ENCODE peak calls at places on chromosome X, in seven cellular contexts. P is body of pancreas, D is suprapubic skin, M is lower lobe of right lung, B is tibial nerve, O is neuronal stem cell, T is GM23338. Q is an unnamed sample. For H3K36me3, the result is how much of the 10 kb centered on the place peaks cover.

GRCh38 chrX:107699611-107700010 is 71.3 kb downstream of the PRPS1 start:
- DNase-seq in P (no peak), T (no peak), D (no peak), O (no peak), M (no peak), B (no peak), Q (no peak)

GRCh38 chrX:38806875-38807601 is 5.8 kb downstream of the MID1IP1 start:
- DNase-seq in M (no peak), P (peak), T (peak), B (no peak), O (no peak), D (no peak), Q (no peak)

GRCh38 chrX:55522577-55523254 is 33.1 kb upstream of the USP51 start:
- DNase-seq in O (no peak), M (no peak), P (no peak), D (no peak), B (no peak), T (peak), Q (no peak)

GRCh38 chrX:43949669-43950068 is 23.5 kb downstream of the NDP start:
- DNase-seq in M (peak), T (peak), B (no peak), O (no peak), P (peak), D (no peak), Q (peak)

GRCh38 chrX:102516314-102516936 is at the start of gene TMSB15A:
- DNase-seq in O (peak), T (peak), M (peak), B (peak), D (peak), P (peak), Q (peak)

GRCh38 chrX:91414710-91415109 is 19.9 kb upstream of the PABPC5 start:
- DNase-seq in M (no peak), D (no peak), O (no peak), P (no peak), B (no peak), T (peak), Q (peak)

GRCh38 chrX:24479924-24480722 is 15.0 kb downstream of the PDK3 start:
- DNase-seq in B (no peak), D (no peak), M (peak), P (peak), T (no peak), O (no peak), Q (no peak)

GRCh38 chrX:130874751-130875150 is 28.3 kb downstream of the ENOX2 start:
- DNase-seq in D (no peak), B (no peak), T (no peak), O (no peak), P (no peak), M (no peak), Q (no peak)

GRCh38 chrX:109890910-109891502 is 111.9 kb upstream of the TMEM164 start:
- DNase-seq in B (no peak), O (peak), P (peak), T (peak), D (no peak), M (peak), Q (peak)

GRCh38 chrX:152897216-152898144 is at the start of gene ZNF185:
- DNase-seq in O (peak), M (peak), D (no peak), P (peak), B (no peak), T (peak), Q (peak)

GRCh38 chrX:78618987-78619386 is 40.1 kb downstream of the RTL3 start:
- DNase-seq in B (no peak), M (no peak), T (no peak), D (no peak), P (no peak), O (no peak), Q (no peak)

GRCh38 chrX:150848914-150849365 is 49.5 kb downstream of the CD99L2 start:
- DNase-seq in D (no peak), M (peak), B (no peak), P (peak), T (no peak), O (no peak), Q (no peak)

GRCh38 chrX:4240541-4241194 is 527.2 kb upstream of the PRKX start:
- DNase-seq in M (no peak), B (no peak), O (no peak), D (no peak), T (no peak), P (no peak), Q (no peak)

GRCh38 chrX:5380426-5380825 is 848.2 kb downstream of the NLGN4X start:
- DNase-seq in D (no peak), T (peak), B (no peak), P (no peak), M (no peak), O (no peak), Q (no peak)

GRCh38 chrX:9786839-9787635 is 808 bp downstream of the SHROOM2 start:
- DNase-seq in B (no peak), T (peak), P (peak), D (no peak), M (peak), O (no peak), Q (peak)

GRCh38 chrX:2928127-2928582 is 984 bp downstream of the ARSD start:
- DNase-seq in T (peak), O (no peak), P (peak), B (peak), M (peak), D (no peak), Q (peak)

GRCh38 chrX:68932611-68933010 is 103.8 kb downstream of the EFNB1 start:
- DNase-seq in O (no peak), T (no peak), P (no peak), D (no peak), M (no peak), B (no peak), Q (no peak)

GRCh38 chrX:108199691-108200090 is 108.1 kb downstream of the ATG4A start:
- DNase-seq in P (peak), O (no peak), B (no peak), M (no peak), D (no peak), T (peak), Q (peak)

GRCh38 chrX:2689773-2690666 is 1.1 kb upstream of the CD99 start:
- DNase-seq in M (no peak), T (peak), B (no peak), P (peak), D (no peak), O (no peak), Q (peak)

GRCh38 chrX:150913511-150913910 is 15.0 kb upstream of the CD99L2 start:
- DNase-seq in B (no peak), D (no peak), O (no peak), M (no peak), T (no peak), P (no peak), Q (no peak)

GRCh38 chrX:17738002-17738713 is 865 bp downstream of the SCML1 start:
- DNase-seq in O (peak), T (peak), P (peak), B (peak), D (no peak), M (peak), Q (peak)

GRCh38 chrX:70504772-70505450 is 60.3 kb downstream of the DLG3 start:
- DNase-seq in P (no peak), D (no peak), T (no peak), M (no peak), B (no peak), O (no peak), Q (no peak)

DNA sequence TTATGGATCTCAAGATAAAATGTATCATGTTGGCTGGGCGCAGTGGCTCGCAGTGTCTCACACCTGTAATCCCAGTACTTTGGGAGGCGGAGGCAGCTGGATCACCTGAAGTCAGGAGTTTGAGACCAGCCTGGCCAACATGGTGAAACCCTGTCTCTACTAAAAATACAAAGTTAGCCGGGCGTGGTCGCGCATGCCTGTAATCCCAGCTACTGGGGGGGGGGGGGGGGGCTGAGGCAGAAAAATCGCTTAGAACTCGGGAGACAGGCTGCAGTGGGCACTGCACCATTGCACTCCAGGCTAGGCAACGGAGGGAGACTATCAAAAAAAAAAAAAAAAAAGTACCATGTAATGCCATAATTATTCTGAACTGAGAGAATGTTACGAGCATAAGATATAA is 2.1 kb downstream of the RBMX start:
- DNase-seq in O (no peak), T (no peak), B (no peak), M (no peak), D (no peak), P (no peak), Q (no peak)
- H3K36me3 ChIP-seq in O (under half), T (under half), B (under half), M (half or more), D (under half), P (under half), Q (under half)

GRCh38 chrX:101078716-101079115 is at the start of gene TMEM35A:
- DNase-seq in T (peak), D (no peak), M (no peak), O (no peak), B (no peak), P (no peak), Q (peak)
- H3K4me3 ChIP-seq in T (peak), D (peak), M (peak), O (peak), B (peak), P (no peak), Q (peak)

GRCh38 chrX:1422135-1422465 is 30.2 kb upstream of the SLC25A6 start:
- DNase-seq in D (no peak), P (no peak), O (no peak), B (no peak), M (peak), T (no peak), Q (no peak)

GRCh38 chrX:1421433-1422134 is 29.7 kb upstream of the SLC25A6 start:
- DNase-seq in D (peak), P (no peak), O (no peak), M (peak), B (no peak), T (no peak), Q (no peak)

GRCh38 chrX:1423215-1423614 is 29.5 kb downstream of the ASMTL start:
- DNase-seq in O (no peak), T (no peak), B (no peak), D (no peak), M (peak), P (no peak), Q (no peak)

GRCh38 chrX:1425381-1425780 is 27.3 kb downstream of the ASMTL start:
- DNase-seq in D (no peak), B (no peak), P (no peak), T (no peak), M (peak), O (no peak), Q (no peak)

GRCh38 chrX:1424452-1424851 is 28.3 kb downstream of the ASMTL start:
- DNase-seq in B (no peak), D (no peak), O (no peak), P (no peak), T (no peak), M (peak), Q (no peak)
- H3K36me3 ChIP-seq in B (under half), D (half or more), O (under half), P (under half), T (under half), M (under half), Q (under half)

DNA sequence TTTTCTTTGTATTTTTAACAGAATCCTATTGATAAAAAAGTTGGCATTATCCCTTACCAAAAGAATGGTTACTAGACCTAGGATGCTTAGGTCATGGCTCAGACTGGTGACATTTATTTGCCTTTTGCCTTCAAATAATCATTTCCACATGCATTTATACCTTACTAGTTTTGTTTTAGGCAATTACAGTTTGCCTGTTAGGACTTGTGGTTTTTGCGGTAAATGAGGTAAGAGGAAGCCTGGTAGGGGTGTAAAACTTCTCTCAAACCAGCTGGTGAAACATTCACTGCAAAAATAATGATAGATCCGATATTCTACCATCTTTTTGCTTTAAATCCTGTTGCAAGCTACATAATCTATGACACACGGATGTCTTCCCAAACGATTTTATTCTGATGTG is 12.1 kb downstream of the LAMP2 start:
- DNase-seq in M (no peak), O (no peak), P (no peak), T (no peak), D (no peak), B (no peak), Q (no peak)
- H3K4me3 ChIP-seq in M (no peak), O (no peak), P (no peak), T (no peak), D (no peak), B (no peak), Q (no peak)

GRCh38 chrX:53605004-53605403 is 81.5 kb downstream of the HUWE1 start:
- DNase-seq in D (no peak), P (no peak), T (no peak), M (no peak), O (no peak), B (no peak), Q (no peak)

DNA sequence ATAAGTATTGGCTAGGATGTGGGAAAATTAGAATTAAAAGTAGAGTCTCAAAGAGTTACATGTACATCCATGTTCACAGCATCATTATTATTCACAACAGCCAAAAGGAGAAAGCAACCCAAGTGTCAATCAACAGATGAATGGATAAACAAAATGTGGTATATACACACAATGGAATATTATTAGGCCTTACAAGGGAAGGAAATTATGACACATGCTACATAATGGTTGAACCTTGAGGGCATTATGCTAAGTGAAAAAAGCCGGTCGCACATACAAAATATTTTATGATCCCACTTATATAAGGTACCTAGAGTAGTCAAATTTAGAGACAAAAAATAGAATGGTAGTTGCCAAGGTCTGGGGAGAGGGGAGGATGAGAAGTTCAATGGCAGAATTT is 80.1 kb downstream of the HUWE1 start:
- DNase-seq in D (no peak), T (no peak), M (no peak), B (no peak), O (no peak), P (no peak), Q (no peak)
- H3K36me3 ChIP-seq in D (under half), T (half or more), M (half or more), B (under half), O (under half), P (under half), Q (under half)

GRCh38 chrX:19515615-19516105 is 352 bp upstream of the MAP3K15 start:
- DNase-seq in D (no peak), M (no peak), T (peak), B (no peak), O (no peak), P (no peak), Q (peak)
- H3K4me3 ChIP-seq in D (peak), M (peak), T (peak), B (peak), O (no peak), P (no peak), Q (peak)

DNA sequence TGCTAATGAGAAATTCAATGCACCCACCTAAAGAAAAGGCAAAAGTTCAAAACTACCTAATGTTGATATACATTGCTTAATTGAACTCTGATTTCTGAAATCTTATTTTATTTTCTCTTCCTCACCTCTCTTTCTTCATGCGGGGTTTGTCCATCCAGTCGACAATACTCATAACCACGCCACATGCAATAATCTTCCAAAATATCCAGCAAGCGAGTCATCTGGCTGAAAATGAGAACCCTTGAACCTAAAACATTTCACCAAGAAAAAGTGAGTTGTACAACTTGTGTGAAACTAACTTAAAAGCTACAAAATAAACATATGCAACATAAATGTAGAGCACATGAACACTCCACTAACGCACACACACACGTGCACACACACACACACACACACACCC is 26.7 kb downstream of the SMARCA1 start:
- DNase-seq in D (no peak), M (no peak), T (no peak), P (no peak), O (no peak), B (no peak), Q (no peak)
- H3K36me3 ChIP-seq in D (under half), M (under half), T (under half), P (under half), O (under half), B (under half), Q (under half)

GRCh38 chrX:112759512-112759911 is 79.8 kb upstream of the LHFPL1 start:
- DNase-seq in D (no peak), P (no peak), B (no peak), M (no peak), O (no peak), T (no peak), Q (no peak)

GRCh38 chrX:112761239-112762207 is 79.1 kb downstream of the AMOT start:
- DNase-seq in D (no peak), O (no peak), P (no peak), B (no peak), M (no peak), T (no peak), Q (no peak)

DNA sequence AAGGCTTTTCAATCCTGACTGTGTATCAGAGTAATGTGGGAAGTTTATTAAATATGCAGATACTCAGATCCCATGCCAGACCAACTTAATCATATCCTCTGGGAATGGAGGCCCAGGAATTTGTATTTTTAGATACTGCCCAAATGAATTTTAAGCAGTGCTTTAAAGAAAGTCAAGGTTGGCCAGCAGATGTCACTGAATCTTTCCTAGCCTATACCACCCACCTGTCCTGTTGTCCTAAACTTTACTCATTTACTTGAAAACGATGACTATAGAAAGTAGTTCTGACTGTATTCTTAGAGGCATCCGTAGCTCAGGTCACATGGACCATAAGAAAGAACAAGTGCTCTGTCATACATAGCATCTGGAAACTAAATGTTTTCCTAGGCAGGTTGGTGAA is 79.9 kb downstream of the AMOT start:
- DNase-seq in P (no peak), M (no peak), D (no peak), B (no peak), O (no peak), T (peak), Q (peak)
- H3K4me3 ChIP-seq in P (no peak), M (no peak), D (no peak), B (no peak), O (no peak), T (no peak), Q (no peak)

GRCh38 chrX:41164469-41164868 is 79.2 kb downstream of the USP9X start:
- DNase-seq in M (no peak), D (no peak), B (no peak), O (no peak), T (no peak), P (peak), Q (no peak)

GRCh38 chrX:41167888-41168287 is 82.6 kb downstream of the USP9X start:
- DNase-seq in P (no peak), M (no peak), B (no peak), O (no peak), D (no peak), T (no peak), Q (no peak)
- H3K36me3 ChIP-seq in P (under half), M (half or more), B (under half), O (under half), D (under half), T (half or more), Q (under half)

Q was measured in H7.